ENCODE peak calls at places on chromosomes 16 and 17, in four cellular contexts. One of them, this sample, is unnamed. For H3K36me3 and H3K27me3, the result is how much of the 10 kb centered on the place peaks cover.

GRCh38 chr17:68539536-68540469 is 27.6 kb downstream of the PRKAR1A start:
- DNase-seq in left lung: peak
- DNase-seq in CD4-positive, alpha-beta memory T cell: no peak
- DNase-seq in GM23248: peak
- DNase-seq in this sample: no peak

GRCh38 chr17:8393470-8394231 is 4.0 kb downstream of the RNF222 start:
- DNase-seq in left lung: peak
- DNase-seq in CD4-positive, alpha-beta memory T cell: peak
- DNase-seq in GM23248: no peak
- DNase-seq in this sample: peak

GRCh38 chr16:85028638-85029412 is 1.2 kb downstream of the KIAA0513 start:
- DNase-seq in left lung: peak
- DNase-seq in CD4-positive, alpha-beta memory T cell: peak
- DNase-seq in GM23248: peak
- DNase-seq in this sample: peak

GRCh38 chr17:44315760-44316731 is 7.6 kb downstream of the RUNDC3A start:
- DNase-seq in left lung: no peak
- DNase-seq in CD4-positive, alpha-beta memory T cell: no peak
- DNase-seq in GM23248: no peak
- DNase-seq in this sample: no peak

GRCh38 chr16:64893386-64893785 is 228.5 kb downstream of the CDH11 start:
- DNase-seq in left lung: no peak
- DNase-seq in CD4-positive, alpha-beta memory T cell: no peak
- DNase-seq in GM23248: peak
- DNase-seq in this sample: no peak

GRCh38 chr16:9015489-9015888 is 51.8 kb upstream of the USP7 start:
- DNase-seq in left lung: no peak
- DNase-seq in CD4-positive, alpha-beta memory T cell: no peak
- DNase-seq in GM23248: no peak
- DNase-seq in this sample: no peak

GRCh38 chr17:11795906-11796305 is 197.6 kb downstream of the DNAH9 start:
- DNase-seq in left lung: no peak
- DNase-seq in CD4-positive, alpha-beta memory T cell: no peak
- DNase-seq in GM23248: no peak
- DNase-seq in this sample: no peak

GRCh38 chr16:6964679-6965078 is 368.0 kb upstream of the RBFOX1 start:
- DNase-seq in left lung: no peak
- DNase-seq in CD4-positive, alpha-beta memory T cell: no peak
- DNase-seq in GM23248: no peak
- DNase-seq in this sample: no peak

DNA sequence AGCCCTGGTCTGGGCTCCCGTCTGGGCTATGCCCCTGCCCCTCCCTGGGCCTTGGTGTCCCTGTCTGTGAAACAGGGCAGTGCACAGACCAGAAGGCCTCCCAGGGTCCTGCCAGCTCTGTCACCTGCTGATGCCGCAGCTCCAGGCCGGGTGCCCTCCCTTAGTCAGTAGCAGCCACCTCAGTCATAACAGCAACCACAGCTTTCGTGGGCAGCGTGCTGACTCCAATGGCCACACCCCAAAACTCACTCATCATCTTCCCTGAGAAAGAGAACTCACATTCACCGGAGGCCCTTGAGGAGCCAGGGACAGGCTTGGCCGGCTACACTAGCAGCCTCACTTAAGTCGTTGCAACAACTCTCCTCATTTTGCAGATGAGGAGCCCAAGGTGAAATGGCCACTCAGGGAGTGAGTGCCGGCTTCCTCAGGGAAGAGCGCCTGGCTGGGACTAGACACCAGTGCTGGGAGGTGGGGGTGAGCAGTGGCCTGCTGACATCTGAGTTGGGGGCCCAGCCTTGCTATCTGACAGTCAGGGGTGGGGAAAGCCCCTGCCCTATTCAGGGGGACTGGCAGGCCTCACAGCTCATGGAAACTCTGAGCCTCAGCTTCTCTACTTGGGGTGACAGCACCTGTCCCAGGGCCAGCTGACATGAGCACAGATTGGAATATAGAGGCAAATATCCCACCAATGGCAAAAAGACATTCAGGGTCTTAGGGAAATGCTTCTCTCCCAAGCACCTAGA is 22.6 kb downstream of the SLC5A10 start:
- DNase-seq in left lung: no peak
- DNase-seq in CD4-positive, alpha-beta memory T cell: no peak
- DNase-seq in GM23248: peak
- DNase-seq in this sample: no peak
- H3K36me3 ChIP-seq in left lung: under half
- H3K36me3 ChIP-seq in CD4-positive, alpha-beta memory T cell: under half
- H3K36me3 ChIP-seq in GM23248: under half
- H3K36me3 ChIP-seq in this sample: under half

DNA sequence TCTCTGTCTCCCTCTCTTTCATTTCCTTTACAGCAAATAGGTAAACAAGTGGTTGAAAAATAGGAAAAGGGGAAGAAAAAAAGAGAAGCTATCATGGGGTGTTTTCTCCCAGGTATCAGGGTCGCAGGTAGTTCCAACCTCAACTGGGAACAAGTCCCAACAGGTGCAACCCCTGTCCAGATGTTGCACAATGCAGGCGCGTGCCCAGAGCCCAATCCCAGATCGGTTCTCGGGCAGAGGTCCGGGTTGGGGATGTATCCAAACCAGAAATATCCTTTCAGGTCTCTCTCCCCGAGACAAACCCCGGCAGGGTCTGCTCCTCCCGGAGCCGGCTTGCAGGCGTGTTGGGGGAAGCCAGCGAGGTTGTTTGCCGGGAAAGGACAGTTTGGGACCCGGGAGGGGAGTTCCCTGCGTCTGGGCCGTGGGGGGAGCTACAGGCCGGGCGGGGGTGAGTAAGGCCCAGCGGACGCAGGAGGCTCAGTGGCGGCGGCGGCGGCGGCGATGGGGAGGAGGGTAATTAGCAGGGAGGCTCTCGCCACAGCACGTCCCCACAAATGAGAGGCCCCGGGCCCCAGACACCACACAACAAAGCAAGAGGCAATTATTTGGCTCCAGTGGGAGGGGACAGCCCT is 21.2 kb upstream of the SP6 start:
- DNase-seq in left lung: no peak
- DNase-seq in CD4-positive, alpha-beta memory T cell: no peak
- DNase-seq in GM23248: peak
- DNase-seq in this sample: no peak
- H3K4me3 ChIP-seq in left lung: no peak
- H3K4me3 ChIP-seq in CD4-positive, alpha-beta memory T cell: no peak
- H3K4me3 ChIP-seq in GM23248: peak
- H3K4me3 ChIP-seq in this sample: no peak

DNA sequence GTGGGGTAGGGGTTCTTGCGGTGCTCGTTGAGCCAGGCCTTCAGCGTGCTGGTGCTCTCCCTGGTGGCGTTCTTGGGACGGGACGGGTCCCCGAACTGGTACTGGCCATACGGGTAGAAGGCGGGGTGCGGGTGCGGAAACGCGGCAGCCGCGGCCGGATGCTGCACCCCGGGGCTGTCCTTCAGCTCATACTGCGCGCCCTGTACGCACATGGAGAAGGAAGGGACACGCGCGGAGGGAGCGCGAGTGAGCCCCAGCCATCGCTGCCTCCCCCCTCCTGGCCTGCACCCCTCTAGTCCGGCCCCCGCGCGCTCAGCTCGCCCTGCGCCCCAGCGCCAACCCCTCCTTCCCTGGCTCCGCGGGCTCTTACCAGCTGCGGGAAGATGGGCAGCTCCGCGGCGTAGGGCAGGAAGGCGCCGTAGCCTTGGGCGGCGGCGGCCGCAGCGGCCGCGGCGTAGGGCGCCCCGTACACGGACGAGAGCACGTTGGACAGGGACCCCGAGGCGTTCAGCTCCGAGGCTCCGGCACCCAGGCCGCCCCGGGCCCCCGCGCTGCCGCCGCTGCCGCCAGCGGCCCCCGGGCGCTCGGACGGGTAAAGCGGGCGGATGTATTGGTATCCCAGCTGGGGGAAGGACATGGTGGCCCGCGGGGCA is 1.0 kb downstream of the IRX3 start:
- DNase-seq in left lung: no peak
- DNase-seq in CD4-positive, alpha-beta memory T cell: no peak
- DNase-seq in GM23248: peak
- DNase-seq in this sample: peak
- H3K27me3 ChIP-seq in left lung: half or more
- H3K27me3 ChIP-seq in CD4-positive, alpha-beta memory T cell: under half
- H3K27me3 ChIP-seq in GM23248: under half
- H3K27me3 ChIP-seq in this sample: under half

DNA sequence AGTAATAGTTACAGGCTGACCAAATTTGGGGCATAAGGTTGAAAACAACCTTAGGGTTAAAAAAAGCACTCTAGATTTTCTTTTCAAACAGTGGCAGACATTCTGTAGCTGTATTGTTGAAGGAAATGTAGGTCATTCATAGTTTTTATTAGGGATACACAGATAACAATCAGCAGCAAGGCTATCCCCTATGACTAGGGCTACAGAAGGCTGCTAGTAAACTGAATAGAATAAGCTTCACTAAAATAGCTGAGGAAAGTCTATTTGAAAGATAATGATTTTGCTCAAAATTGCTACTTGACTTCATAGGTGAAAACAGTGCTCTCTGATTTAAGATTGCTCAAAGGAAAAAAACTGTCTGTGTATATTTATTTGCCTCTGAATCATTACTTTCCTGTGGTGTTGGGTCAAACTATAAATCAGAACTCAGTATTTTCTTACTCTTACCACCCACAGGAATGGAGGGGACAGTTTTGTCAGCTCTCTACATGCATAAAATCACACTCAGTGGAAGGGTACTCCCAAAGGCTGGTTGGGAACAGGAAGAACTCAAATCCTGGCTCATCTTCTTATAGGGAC is 24.8 kb downstream of the RPGRIP1L start:
- DNase-seq in left lung: no peak
- DNase-seq in CD4-positive, alpha-beta memory T cell: no peak
- DNase-seq in GM23248: peak
- DNase-seq in this sample: no peak
- H3K36me3 ChIP-seq in left lung: under half
- H3K36me3 ChIP-seq in CD4-positive, alpha-beta memory T cell: under half
- H3K36me3 ChIP-seq in GM23248: under half
- H3K36me3 ChIP-seq in this sample: half or more

DNA sequence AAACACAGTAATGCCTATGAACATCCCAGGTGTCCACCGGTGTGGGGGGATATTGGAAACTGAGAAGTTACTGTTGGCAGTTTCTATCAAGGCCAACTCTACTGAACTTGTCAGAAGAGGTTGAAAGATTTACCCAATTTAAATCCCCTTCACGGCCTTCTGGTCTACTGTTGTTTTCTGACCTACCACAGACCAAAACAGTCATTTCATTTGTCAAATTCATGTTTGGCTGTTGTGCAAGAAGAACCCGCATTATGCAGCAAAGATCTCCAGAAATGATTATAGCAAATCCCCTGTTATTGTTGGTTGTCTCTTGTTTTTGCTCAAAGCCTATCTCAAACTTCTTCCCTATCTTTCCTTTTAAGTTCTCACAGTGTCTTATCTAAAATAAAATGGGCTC is 73.1 kb upstream of the MAF start:
- DNase-seq in left lung: no peak
- DNase-seq in CD4-positive, alpha-beta memory T cell: no peak
- DNase-seq in GM23248: no peak
- DNase-seq in this sample: no peak
- H3K4me3 ChIP-seq in left lung: no peak
- H3K4me3 ChIP-seq in CD4-positive, alpha-beta memory T cell: no peak
- H3K4me3 ChIP-seq in GM23248: no peak
- H3K4me3 ChIP-seq in this sample: no peak

GRCh38 chr16:86730597-86730996 is 152.2 kb downstream of the FOXL1 start:
- DNase-seq in left lung: no peak
- DNase-seq in CD4-positive, alpha-beta memory T cell: no peak
- DNase-seq in GM23248: no peak
- DNase-seq in this sample: no peak
- H3K27me3 ChIP-seq in left lung: half or more
- H3K27me3 ChIP-seq in CD4-positive, alpha-beta memory T cell: under half
- H3K27me3 ChIP-seq in GM23248: half or more
- H3K27me3 ChIP-seq in this sample: half or more

This sample was measured in MG63.